ENCODE peak calls at places on chromosomes 5 and 9, in seven cellular contexts. J is Caki2; P is activated T-helper 1 cell treated with anti-CD3 and anti-CD28 coated beads, Interleukin-12 subunit alpha, Interleukin-12 subunit beta, Interleukin-2, Interleukin-4 antibody, amounts not matched to agents 30 ng/mL and 10 ng/mL and 1 ng/mL, durations not matched to agents 14 hours and 24 hours and 36 hours; Y is substantia nigra; D is HEK293T; N is COR-L47; O is AG08395. T is an unnamed sample.
A peak's percentile ranks its signal among the peaks of the same experiment; 100 is the strongest.

GRCh38 chr9:4661165-4662095 is 664 bp upstream of the PLPP6 start:
- DNase-seq in D (no peak), O (peak; percentile 19), N (no peak), Y (no peak), J (no peak), P (no peak), T (no peak)

GRCh38 chr9:80964374-80964773 is 725.0 kb downstream of the TLE1 start:
- DNase-seq in J (no peak), D (no peak), O (no peak), Y (no peak), N (no peak), P (no peak), T (no peak)

GRCh38 chr5:66828551-66829421 is 232.6 kb downstream of the MAST4 start:
- DNase-seq in O (peak; percentile 73), N (peak; percentile 78), Y (peak; percentile 55), J (peak; percentile 16), D (peak; percentile 61), P (peak; percentile 75), T (no peak)

GRCh38 chr9:115743709-115744605 is 409.6 kb upstream of the PAPPA start:
- DNase-seq in D (no peak), O (no peak), N (no peak), J (no peak), Y (no peak), P (no peak), T (no peak)

GRCh38 chr5:136802382-136802781 is 437.0 kb upstream of the TRPC7 start:
- DNase-seq in P (no peak), D (no peak), Y (no peak), O (peak; percentile 43), N (no peak), J (peak; percentile 34), T (no peak)

GRCh38 chr9:136305822-136306690 is 2.2 kb upstream of the CCDC187 start:
- DNase-seq in P (no peak), O (no peak), D (no peak), Y (no peak), J (no peak), N (no peak), T (no peak)

GRCh38 chr9:74497750-74498615 is 848 bp downstream of the RORB start:
- DNase-seq in D (peak; percentile 29), J (peak; percentile 23), Y (no peak), P (no peak), N (no peak), O (peak; percentile 7), T (no peak)

GRCh38 chr5:82593481-82593880 is 315.3 kb upstream of the RPS23 start:
- DNase-seq in N (no peak), J (no peak), O (no peak), Y (no peak), D (no peak), P (no peak), T (no peak)

GRCh38 chr5:181086410-181087229 is 44.3 kb downstream of the OR2V1 start:
- DNase-seq in O (no peak), P (no peak), Y (no peak), N (no peak), J (no peak), D (no peak), T (no peak)

GRCh38 chr9:118896356-118897000 is 472.8 kb downstream of the BRINP1 start:
- DNase-seq in D (no peak), N (peak; percentile 81), Y (no peak), P (no peak), O (no peak), J (no peak), T (no peak)

GRCh38 chr9:138021251-138022056 is 143.9 kb downstream of the CACNA1B start:
- DNase-seq in J (no peak), O (no peak), N (no peak), Y (no peak), P (no peak), D (no peak), T (no peak)

GRCh38 chr5:139669681-139670368 is 21.7 kb downstream of the CXXC5 start:
- DNase-seq in D (no peak), O (no peak), P (no peak), Y (no peak), N (peak; percentile 56), J (no peak), T (no peak)

GRCh38 chr5:138901716-138902115 is 26.6 kb upstream of the LRRTM2 start:
- DNase-seq in O (no peak), N (no peak), J (no peak), D (no peak), P (no peak), Y (peak; percentile 19), T (no peak)

GRCh38 chr5:59198832-59199231 is 616.0 kb downstream of the RAB3C start:
- DNase-seq in D (no peak), P (no peak), O (no peak), J (no peak), Y (no peak), N (no peak), T (no peak)

T was measured in natural killer cell treated with Interleukin-12 subunit alpha and Interleukin-12 subunit beta and Interleukin-15 and Interleukin-18, amount 100 ng/mL, for 72 hours.